ENCODE peak calls at places on chromosomes 3 and 15, in eight cellular contexts. I is CD8-positive, alpha-beta T cell; O is GM10248; Z is neural crest cell; A is fibroblast of lung; E is GM23338; H is GM03348; T is AG04450. V is an unnamed sample.

GRCh38 chr3:190381356-190381940 is 6.5 kb upstream of the CLDN16 start:
- DNase-seq in O (no peak), I (no peak), T (no peak), Z (no peak), A (no peak), E (no peak), H (no peak), V (no peak)

GRCh38 chr3:85387913-85388510 is 429.2 kb downstream of the CADM2 start:
- DNase-seq in H (no peak), E (no peak), T (no peak), A (no peak), O (no peak), I (no peak), Z (no peak), V (no peak)

GRCh38 chr15:32870240-32871033 is 152.6 kb downstream of the GREM1 start:
- DNase-seq in A (peak; percentile 100), T (peak; percentile 97), O (peak; percentile 42), H (peak; percentile 71), E (no peak), Z (no peak), I (no peak), V (peak; percentile 64)

GRCh38 chr15:71651750-71652186 is 158.6 kb upstream of the NR2E3 start:
- DNase-seq in E (peak; percentile 86), A (peak; percentile 91), T (peak; percentile 66), H (peak; percentile 69), O (peak; percentile 22), Z (peak; percentile 15), I (no peak), V (peak; percentile 45)

GRCh38 chr3:142595581-142595950 is 627 bp upstream of the PLS1 start:
- DNase-seq in I (no peak), Z (no peak), T (peak; percentile 71), H (peak; percentile 51), O (no peak), A (peak; percentile 67), E (no peak), V (peak; percentile 23)

GRCh38 chr3:26438325-26438940 is 184.1 kb upstream of the LRRC3B start:
- DNase-seq in T (no peak), O (no peak), I (no peak), A (no peak), E (no peak), H (no peak), Z (no peak), V (no peak)

GRCh38 chr3:38114052-38114874 is 22.7 kb downstream of the ACAA1 start:
- DNase-seq in H (no peak), O (no peak), I (no peak), E (no peak), T (no peak), A (no peak), Z (no peak), V (no peak)

GRCh38 chr3:72120039-72120438 is 335.1 kb upstream of the PROK2 start:
- DNase-seq in A (no peak), T (no peak), I (no peak), E (no peak), O (no peak), H (no peak), Z (no peak), V (no peak)

GRCh38 chr15:59138243-59138642 is 33.3 kb downstream of the CCNB2 start:
- DNase-seq in A (peak; percentile 29), T (no peak), O (peak; percentile 75), H (peak; percentile 64), Z (peak; percentile 20), I (peak; percentile 42), E (peak; percentile 91), V (peak; percentile 78)

GRCh38 chr15:67884514-67885225 is 44.8 kb upstream of the RNU6-1 start:
- DNase-seq in Z (peak; percentile 58), O (peak; percentile 57), I (peak; percentile 24), E (peak; percentile 92), A (peak; percentile 64), H (peak; percentile 84), T (no peak), V (no peak)

GRCh38 chr15:39242345-39242744 is 338.5 kb upstream of the THBS1 start:
- DNase-seq in Z (no peak), H (peak; percentile 59), O (no peak), I (no peak), E (no peak), T (no peak), A (peak; percentile 38), V (no peak)

GRCh38 chr3:30073622-30074021 is 532.8 kb upstream of the TGFBR2 start:
- DNase-seq in H (no peak), I (no peak), Z (no peak), A (peak; percentile 33), O (no peak), E (no peak), T (no peak), V (no peak)

GRCh38 chr15:70001859-70002258 is 95.9 kb downstream of the TLE3 start:
- DNase-seq in O (no peak), H (no peak), Z (no peak), T (no peak), A (no peak), I (no peak), E (no peak), V (no peak)

GRCh38 chr3:187804120-187805106 is 59.1 kb upstream of the BCL6 start:
- DNase-seq in T (no peak), Z (no peak), E (no peak), A (no peak), H (no peak), O (no peak), I (no peak), V (no peak)

GRCh38 chr3:57068437-57069089 is 8.1 kb downstream of the SPATA12 start:
- DNase-seq in T (no peak), I (peak; percentile 6), E (no peak), A (peak; percentile 88), Z (no peak), H (peak; percentile 80), O (peak; percentile 85), V (peak; percentile 98)

GRCh38 chr15:96827981-96828380 is 497.5 kb downstream of the NR2F2 start:
- DNase-seq in T (no peak), E (no peak), O (no peak), A (no peak), Z (no peak), I (no peak), H (no peak), V (no peak)